ENCODE peak calls at places on chromosome 6, in seven cellular contexts. D is mesendoderm, B is caudate nucleus, F is AG04450, H is body of pancreas, V is heart right ventricle, L is stomach. Z is an unnamed sample.

GRCh38 chr6:17291778-17292177 is 10.6 kb downstream of the RBM24 start:
- DNase-seq in D (no peak), B (no peak), H (no peak), L (no peak), V (peak), F (no peak), Z (no peak)

GRCh38 chr6:17904491-17905120 is 82.8 kb downstream of the KIF13A start:
- DNase-seq in F (no peak), H (no peak), B (no peak), D (no peak), V (no peak), L (no peak), Z (no peak)

GRCh38 chr6:30156262-30156599 is 4.8 kb downstream of the TRIM10 start:
- DNase-seq in V (no peak), L (no peak), B (no peak), F (no peak), D (no peak), H (peak), Z (no peak)

GRCh38 chr6:46325561-46326525 is 155.1 kb upstream of the ENPP5 start:
- DNase-seq in D (peak), L (no peak), B (peak), V (peak), F (no peak), H (no peak), Z (no peak)

GRCh38 chr6:135465307-135465706 is 32.2 kb downstream of the AHI1 start:
- DNase-seq in V (no peak), L (no peak), F (no peak), H (no peak), B (no peak), D (no peak), Z (no peak)

GRCh38 chr6:160108077-160108476 is 13.5 kb upstream of the SLC22A1 start:
- DNase-seq in L (no peak), D (no peak), H (no peak), V (no peak), B (no peak), F (no peak), Z (no peak)

GRCh38 chr6:127300411-127300810 is 33.7 kb downstream of the RNF146 start:
- DNase-seq in H (no peak), D (peak), F (peak), B (no peak), V (no peak), L (no peak), Z (no peak)

GRCh38 chr6:156175971-156176421 is 601.2 kb upstream of the ARID1B start:
- DNase-seq in V (peak), B (no peak), D (peak), F (no peak), L (peak), H (peak), Z (no peak)

DNA sequence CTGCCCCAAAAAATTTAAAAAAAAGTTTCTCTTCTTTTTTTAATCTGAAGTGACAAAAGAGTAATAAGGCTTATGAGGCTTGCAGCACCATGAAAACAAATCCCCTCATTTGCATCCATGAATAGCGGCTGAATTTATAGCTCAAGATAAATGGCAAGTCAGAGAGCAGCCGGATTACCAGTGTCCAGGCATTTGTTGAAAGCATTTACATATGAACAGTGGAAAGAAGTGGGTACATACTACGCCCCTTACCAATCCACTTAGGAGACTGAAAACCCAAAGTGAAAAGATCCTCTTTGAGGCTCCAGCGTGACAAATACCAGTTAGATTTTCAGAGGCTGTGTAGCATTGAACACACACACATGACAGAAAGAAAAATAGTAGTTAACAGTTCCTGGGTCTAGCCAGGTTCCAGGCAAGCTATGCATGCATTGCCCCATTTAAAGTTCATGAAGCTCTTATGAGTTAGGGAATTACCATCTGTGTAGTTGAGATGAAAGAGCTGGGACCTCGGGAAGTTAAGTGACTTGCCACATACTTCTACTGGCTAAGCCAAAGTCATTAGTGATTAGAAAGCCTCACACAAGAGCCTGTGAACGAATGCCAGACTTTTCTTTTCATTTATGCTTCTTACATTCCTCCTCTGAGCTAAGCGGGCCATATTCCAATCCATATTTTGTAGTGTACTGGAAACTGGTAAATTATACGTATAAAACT is 28.2 kb upstream of the NHSL1 start:
- DNase-seq in V (no peak), L (no peak), F (no peak), D (peak), H (no peak), B (no peak), Z (no peak)
- H3K27ac ChIP-seq in V (no peak), L (no peak), F (no peak), D (no peak), H (no peak), B (no peak), Z (no peak)

GRCh38 chr6:168608113-168608400 is 167.1 kb downstream of the SMOC2 start:
- DNase-seq in H (no peak), F (no peak), V (no peak), D (no peak), L (no peak), B (no peak), Z (no peak)
- H3K27ac ChIP-seq in H (no peak), F (no peak), V (no peak), D (no peak), L (peak), B (no peak), Z (no peak)

DNA sequence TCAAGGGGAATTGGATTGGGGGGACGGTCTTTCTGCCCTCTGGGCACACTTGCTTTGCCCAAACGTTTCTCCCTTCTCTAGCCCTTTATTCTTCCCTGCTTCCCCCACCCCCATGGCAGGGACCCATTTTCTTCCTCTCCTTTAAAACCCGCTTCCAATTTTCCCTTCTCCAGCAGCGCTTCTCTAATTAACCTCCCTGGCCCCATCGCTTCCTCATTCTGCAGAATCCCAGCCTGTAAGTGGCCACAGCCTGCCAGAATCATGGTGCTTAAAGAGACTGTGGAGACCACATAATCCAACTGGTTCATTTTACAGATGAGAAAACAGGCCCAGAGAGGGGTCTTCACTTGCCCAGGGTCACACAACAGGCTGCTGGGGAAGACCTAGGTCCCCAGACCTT is 61.4 kb downstream of the CPNE5 start:
- DNase-seq in L (no peak), V (no peak), B (no peak), H (no peak), D (no peak), F (no peak), Z (no peak)
- H3K27ac ChIP-seq in L (no peak), V (no peak), B (peak), H (no peak), D (no peak), F (no peak), Z (no peak)

GRCh38 chr6:9834233-9834632 is 580.6 kb downstream of the TFAP2A start:
- DNase-seq in L (no peak), F (no peak), B (no peak), D (no peak), V (no peak), H (no peak), Z (no peak)

GRCh38 chr6:9830808-9831207 is 584.1 kb downstream of the TFAP2A start:
- DNase-seq in F (peak), B (no peak), L (no peak), V (no peak), H (no peak), D (no peak), Z (no peak)

DNA sequence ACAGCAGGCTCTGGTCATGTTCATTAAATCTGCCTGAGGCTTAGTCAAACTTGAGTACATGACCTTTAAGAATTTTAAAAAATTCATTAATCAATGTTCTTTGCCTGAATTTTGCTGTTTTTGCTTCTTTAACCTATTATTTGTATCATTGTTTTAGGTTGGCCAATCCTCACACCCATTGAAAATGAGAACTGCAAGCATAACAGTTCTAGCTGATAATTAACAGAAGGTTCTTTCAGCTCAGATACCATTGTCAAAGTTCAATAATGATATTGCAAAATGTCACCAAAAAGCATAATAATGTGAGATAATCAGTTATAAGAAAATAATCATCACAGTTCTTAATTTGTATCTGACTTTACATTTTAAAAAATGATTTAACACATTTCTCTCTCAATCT is 583.1 kb downstream of the TFAP2A start:
- DNase-seq in F (no peak), L (no peak), H (no peak), D (no peak), V (no peak), B (no peak), Z (no peak)
- H3K27ac ChIP-seq in F (no peak), L (no peak), H (no peak), D (no peak), V (no peak), B (no peak), Z (no peak)

GRCh38 chr6:15456422-15456821 is 206.4 kb downstream of the DTNBP1 start:
- DNase-seq in B (no peak), L (no peak), F (no peak), D (no peak), V (no peak), H (no peak), Z (no peak)

GRCh38 chr6:15461127-15461944 is 201.5 kb downstream of the DTNBP1 start:
- DNase-seq in F (no peak), H (no peak), D (peak), L (no peak), B (no peak), V (no peak), Z (no peak)

GRCh38 chr6:15457121-15457646 is 205.6 kb downstream of the DTNBP1 start:
- DNase-seq in H (no peak), L (no peak), F (no peak), D (no peak), B (no peak), V (no peak), Z (no peak)

GRCh38 chr6:15460110-15460727 is 202.6 kb downstream of the DTNBP1 start:
- DNase-seq in D (no peak), V (no peak), B (no peak), L (no peak), F (no peak), H (no peak), Z (no peak)

DNA sequence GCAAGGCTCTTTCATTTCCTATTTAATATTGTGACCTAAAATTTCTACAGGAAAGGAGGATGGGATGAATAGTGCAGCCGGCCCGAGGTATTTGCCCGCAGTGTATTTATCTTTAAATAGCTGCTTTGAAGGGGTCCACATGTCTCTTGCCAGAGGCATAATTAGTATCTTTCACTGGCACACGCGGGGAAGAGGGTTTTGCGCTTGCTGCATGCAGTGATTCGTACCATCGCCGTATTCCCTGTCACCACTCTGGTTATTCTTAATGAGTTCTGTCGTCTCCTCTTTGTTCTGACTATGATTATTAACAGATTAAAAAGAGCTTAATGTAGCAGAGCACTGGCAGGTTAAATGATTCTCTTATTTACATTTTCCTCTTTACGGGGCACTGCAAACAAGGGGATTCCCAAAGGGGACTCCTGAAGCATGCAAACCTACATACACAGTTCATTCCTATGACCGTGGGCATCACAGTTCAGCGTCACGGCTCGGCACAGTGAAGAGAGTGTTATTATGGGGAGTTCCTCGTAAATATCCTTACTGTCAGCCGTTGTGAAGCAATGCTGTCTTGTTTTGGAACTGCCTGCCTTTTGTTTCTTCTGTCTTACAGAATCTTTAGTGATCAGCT is 204.8 kb downstream of the DTNBP1 start:
- DNase-seq in H (no peak), D (no peak), V (no peak), F (no peak), L (no peak), B (no peak), Z (no peak)
- H3K27ac ChIP-seq in H (no peak), D (no peak), V (no peak), F (no peak), L (no peak), B (no peak), Z (no peak)